ENCODE peak calls at places on chromosome 11, in seven cellular contexts. One of them, this sample, is unnamed.

GRCh38 chr11:14258177-14258935 is 100.6 kb downstream of the RRAS2 start:
- DNase-seq in mesendoderm: peak
- DNase-seq in neural crest cell: no peak
- DNase-seq in right lobe of liver: no peak
- DNase-seq in endothelial cell: no peak
- DNase-seq in coronary artery: no peak
- DNase-seq in astrocyte of the hippocampus: no peak
- DNase-seq in this sample: no peak

GRCh38 chr11:38019072-38019775 is 1421.2 kb upstream of the RAG2 start:
- DNase-seq in mesendoderm: peak
- DNase-seq in neural crest cell: no peak
- DNase-seq in right lobe of liver: no peak
- DNase-seq in endothelial cell: peak
- DNase-seq in coronary artery: no peak
- DNase-seq in astrocyte of the hippocampus: peak
- DNase-seq in this sample: no peak

GRCh38 chr11:62925308-62925707 is 4.1 kb upstream of the CHRM1 start:
- DNase-seq in mesendoderm: peak
- DNase-seq in neural crest cell: no peak
- DNase-seq in right lobe of liver: no peak
- DNase-seq in endothelial cell: no peak
- DNase-seq in coronary artery: no peak
- DNase-seq in astrocyte of the hippocampus: no peak
- DNase-seq in this sample: no peak

GRCh38 chr11:326842-327580 is 6.4 kb upstream of the IFITM3 start:
- DNase-seq in mesendoderm: no peak
- DNase-seq in neural crest cell: no peak
- DNase-seq in right lobe of liver: peak
- DNase-seq in endothelial cell: peak
- DNase-seq in coronary artery: peak
- DNase-seq in astrocyte of the hippocampus: peak
- DNase-seq in this sample: peak

GRCh38 chr11:34997872-34998548 is 81.6 kb downstream of the PDHX start:
- DNase-seq in mesendoderm: no peak
- DNase-seq in neural crest cell: no peak
- DNase-seq in right lobe of liver: no peak
- DNase-seq in endothelial cell: no peak
- DNase-seq in coronary artery: no peak
- DNase-seq in astrocyte of the hippocampus: peak
- DNase-seq in this sample: peak

GRCh38 chr11:66704659-66705360 is 24.2 kb downstream of the SPTBN2 start:
- DNase-seq in mesendoderm: no peak
- DNase-seq in neural crest cell: no peak
- DNase-seq in right lobe of liver: no peak
- DNase-seq in endothelial cell: no peak
- DNase-seq in coronary artery: no peak
- DNase-seq in astrocyte of the hippocampus: no peak
- DNase-seq in this sample: no peak

GRCh38 chr11:19819148-19819547 is 106.5 kb downstream of the NAV2 start:
- DNase-seq in mesendoderm: no peak
- DNase-seq in neural crest cell: no peak
- DNase-seq in right lobe of liver: no peak
- DNase-seq in endothelial cell: no peak
- DNase-seq in coronary artery: no peak
- DNase-seq in astrocyte of the hippocampus: no peak
- DNase-seq in this sample: no peak

GRCh38 chr11:57219021-57219627 is 17.9 kb downstream of the APLNR start:
- DNase-seq in mesendoderm: no peak
- DNase-seq in neural crest cell: no peak
- DNase-seq in right lobe of liver: no peak
- DNase-seq in endothelial cell: no peak
- DNase-seq in coronary artery: no peak
- DNase-seq in astrocyte of the hippocampus: no peak
- DNase-seq in this sample: no peak

GRCh38 chr11:73288197-73288872 is 16.2 kb downstream of the P2RY6 start:
- DNase-seq in mesendoderm: no peak
- DNase-seq in neural crest cell: no peak
- DNase-seq in right lobe of liver: peak
- DNase-seq in endothelial cell: no peak
- DNase-seq in coronary artery: no peak
- DNase-seq in astrocyte of the hippocampus: no peak
- DNase-seq in this sample: no peak

This sample was measured in myocyte.